ENCODE peak calls at places on chromosomes 11 and 22, in nine cellular contexts. F, D, Q, O, L, N, P, Y and V are unnamed samples.

GRCh38 chr11:96393753-96394348 is 4.0 kb downstream of the JRKL start:
- DNase-seq in O (no peak), L (no peak), N (peak; percentile 70), F (no peak), Y (no peak), D (no peak), P (peak; percentile 70), Q (no peak), V (no peak)

GRCh38 chr22:48645766-48646165 is 1181.9 kb downstream of the BRD1 start:
- DNase-seq in L (no peak), Q (no peak), P (no peak), D (no peak), Y (no peak), F (no peak), N (no peak), O (no peak), V (no peak)

GRCh38 chr22:43478621-43479285 is 66.9 kb downstream of the MPPED1 start:
- DNase-seq in N (no peak), L (no peak), Q (no peak), O (no peak), D (no peak), F (no peak), Y (no peak), P (no peak), V (no peak)

GRCh38 chr11:58059011-58059358 is 28.2 kb downstream of the OR6Q1 start:
- DNase-seq in Q (no peak), Y (no peak), L (no peak), O (peak; percentile 60), F (no peak), P (peak; percentile 41), D (no peak), N (peak; percentile 90), V (no peak)

GRCh38 chr11:61917357-61918109 is at the start of gene RAB3IL1:
- DNase-seq in L (peak; percentile 77), N (peak; percentile 67), F (no peak), O (no peak), Y (peak; percentile 47), D (peak; percentile 52), P (peak; percentile 76), Q (no peak), V (no peak)

GRCh38 chr11:68050371-68050841 is 11.6 kb downstream of the TCIRG1 start:
- DNase-seq in Y (no peak), N (no peak), Q (no peak), P (no peak), O (no peak), L (no peak), D (no peak), F (no peak), V (no peak)

GRCh38 chr11:125123947-125124633 is 12.7 kb upstream of the TMEM218 start:
- DNase-seq in N (peak; percentile 63), D (peak; percentile 33), Q (peak; percentile 74), O (no peak), F (no peak), L (peak; percentile 80), Y (no peak), P (peak; percentile 61), V (no peak)

GRCh38 chr11:1748467-1749019 is 1.9 kb downstream of the IFITM10 start:
- DNase-seq in F (no peak), L (no peak), P (no peak), Y (no peak), Q (peak; percentile 52), D (no peak), O (no peak), N (no peak), V (no peak)

GRCh38 chr11:102831128-102831708 is 12.2 kb downstream of the MMP3 start:
- DNase-seq in L (peak; percentile 56), D (peak; percentile 26), Q (peak; percentile 61), O (no peak), Y (no peak), N (peak; percentile 13), F (no peak), P (peak; percentile 93), V (no peak)

GRCh38 chr11:102830328-102830727 is 13.1 kb downstream of the MMP3 start:
- DNase-seq in P (peak; percentile 61), O (no peak), L (no peak), Y (no peak), N (no peak), D (no peak), F (no peak), Q (no peak), V (no peak)

GRCh38 chr11:102833731-102834130 is 9.7 kb downstream of the MMP3 start:
- DNase-seq in Y (no peak), N (no peak), D (no peak), P (peak; percentile 54), Q (no peak), O (no peak), L (no peak), F (no peak), V (no peak)

GRCh38 chr11:102831709-102832492 is 11.5 kb downstream of the MMP3 start:
- DNase-seq in D (no peak), O (no peak), P (no peak), L (no peak), Q (no peak), N (no peak), F (no peak), Y (no peak), V (no peak)

GRCh38 chr11:102832612-102833011 is 10.8 kb downstream of the MMP3 start:
- DNase-seq in N (no peak), O (no peak), D (no peak), Y (no peak), F (no peak), L (no peak), P (no peak), Q (no peak), V (no peak)
- TF ChIP-seq CTCF in N (no peak), O (no peak), D (no peak), Y (no peak), F (no peak), L (no peak), P (no peak), Q (no peak), V (no peak)

GRCh38 chr22:44825310-44826150 is 73.2 kb downstream of the ARHGAP8 start:
- DNase-seq in O (no peak), L (no peak), Q (no peak), P (no peak), F (no peak), N (no peak), D (no peak), Y (no peak), V (no peak)

GRCh38 chr22:44827666-44828065 is 75.3 kb downstream of the ARHGAP8 start:
- DNase-seq in D (no peak), P (no peak), F (no peak), Y (no peak), N (no peak), L (no peak), O (no peak), Q (no peak), V (no peak)

GRCh38 chr22:44831885-44832284 is 79.5 kb downstream of the ARHGAP8 start:
- DNase-seq in N (no peak), L (no peak), O (no peak), D (no peak), F (no peak), Y (no peak), Q (no peak), P (no peak), V (no peak)

GRCh38 chr22:44824271-44824670 is 71.9 kb downstream of the ARHGAP8 start:
- DNase-seq in F (no peak), L (no peak), O (no peak), P (no peak), Q (no peak), Y (no peak), N (no peak), D (no peak), V (no peak)

DNA sequence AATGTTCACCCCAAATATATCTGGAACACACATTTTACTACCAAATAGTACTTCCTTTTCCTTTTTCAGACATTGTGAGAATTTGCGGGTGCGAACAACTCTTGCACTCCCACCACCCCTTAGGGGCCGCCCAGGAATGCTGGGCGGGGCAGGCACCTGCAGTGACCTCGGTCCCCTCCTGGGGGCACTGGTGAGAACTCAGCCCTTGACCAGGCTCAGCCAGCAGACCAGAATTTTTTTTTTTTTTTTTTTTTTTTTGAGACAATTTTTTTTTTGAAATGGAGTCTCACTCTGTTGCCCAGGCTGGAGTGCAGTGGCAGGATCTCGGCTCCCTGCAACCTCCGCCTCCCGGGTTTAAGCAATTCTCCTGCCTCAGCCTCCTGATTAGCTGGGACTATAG is 75.8 kb downstream of the ARHGAP8 start:
- DNase-seq in L (no peak), P (no peak), D (peak; percentile 67), Y (peak; percentile 57), F (no peak), N (no peak), O (no peak), Q (no peak), V (no peak)
- TF ChIP-seq CTCF in L (peak; percentile 21), P (peak; percentile 29), D (peak; percentile 70), Y (peak; percentile 56), F (no peak), N (peak; percentile 34), O (peak; percentile 49), Q (peak; percentile 35), V (no peak)

GRCh38 chr11:25838918-25839611 is 492.9 kb upstream of the ANO3 start:
- DNase-seq in P (no peak), L (no peak), N (no peak), Y (no peak), F (no peak), D (no peak), O (no peak), Q (no peak), V (no peak)
- TF ChIP-seq CTCF in P (no peak), L (no peak), N (no peak), Y (peak; percentile 40), F (no peak), D (no peak), O (no peak), Q (no peak), V (no peak)

GRCh38 chr11:128692750-128693578 is 908 bp upstream of the FLI1 start:
- DNase-seq in L (no peak), D (no peak), Y (no peak), O (no peak), Q (peak; percentile 61), F (no peak), N (peak; percentile 73), P (peak; percentile 77), V (no peak)

GRCh38 chr11:128689586-128689945 is 4.3 kb upstream of the FLI1 start:
- DNase-seq in N (no peak), Y (no peak), Q (no peak), D (no peak), F (no peak), O (no peak), L (no peak), P (no peak), V (no peak)

GRCh38 chr11:128690746-128691091 is 3.2 kb upstream of the FLI1 start:
- DNase-seq in L (no peak), N (no peak), Y (no peak), P (peak; percentile 19), D (no peak), F (no peak), O (no peak), Q (peak; percentile 51), V (no peak)

GRCh38 chr11:128689946-128690745 is 3.7 kb upstream of the FLI1 start:
- DNase-seq in F (no peak), O (no peak), L (no peak), D (no peak), Y (no peak), N (no peak), Q (peak; percentile 48), P (peak; percentile 70), V (no peak)

DNA sequence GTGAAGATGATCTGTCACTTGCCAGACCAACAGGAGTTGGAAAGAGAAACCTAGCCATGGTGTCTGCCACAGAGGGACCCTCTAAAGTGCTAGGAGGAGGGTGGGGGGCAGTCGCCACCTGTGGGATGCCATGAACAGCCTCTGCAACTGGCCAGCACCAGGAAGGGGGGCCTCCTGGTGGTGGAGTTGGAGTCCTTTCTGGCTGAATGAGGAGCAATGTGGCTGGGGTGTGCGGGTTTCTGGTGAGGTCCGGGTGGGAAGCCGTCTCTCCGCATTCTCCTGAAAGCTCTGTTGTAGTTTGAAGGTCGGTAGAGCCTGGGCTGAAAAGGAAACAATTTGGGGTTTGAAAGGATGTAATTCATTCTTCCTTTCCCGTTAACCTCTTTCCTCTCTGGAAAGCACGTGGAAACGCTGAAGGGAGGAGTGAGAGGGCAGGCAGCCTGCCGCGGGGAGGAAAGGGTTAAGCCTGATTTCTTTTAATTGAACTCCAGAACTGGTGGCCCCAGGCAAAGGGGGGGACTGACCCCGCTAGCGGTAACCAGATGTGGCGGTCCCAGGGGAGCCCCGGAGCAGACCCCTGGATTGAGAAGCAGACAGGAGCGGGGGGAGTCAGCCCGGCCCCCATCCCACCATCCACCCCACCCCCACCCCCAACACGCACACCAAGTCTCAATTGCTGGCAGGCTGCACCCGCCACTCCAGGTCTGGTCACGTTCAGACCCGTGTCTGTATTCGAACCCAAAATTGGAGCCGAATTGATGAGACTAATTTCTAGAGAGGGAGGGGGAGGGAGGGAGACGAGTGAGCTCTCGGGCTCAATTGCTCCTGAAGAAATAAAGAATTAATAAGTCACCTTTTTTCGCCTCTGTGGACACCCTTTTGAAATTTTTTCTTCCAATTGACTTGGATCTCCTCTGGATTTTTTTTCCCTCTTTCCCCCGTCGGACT is 1.8 kb upstream of the FLI1 start:
- DNase-seq in P (no peak), N (peak; percentile 28), Y (no peak), O (no peak), L (no peak), D (peak; percentile 69), Q (no peak), F (no peak), V (no peak)
- TF ChIP-seq CTCF in P (peak; percentile 41), N (peak; percentile 33), Y (peak; percentile 21), O (peak; percentile 28), L (no peak), D (peak; percentile 62), Q (peak; percentile 18), F (no peak), V (no peak)